ENCODE peak calls at places on chromosomes 1 and 21, in nine cellular contexts. M, W, K, P, C, Z, U, X and A are unnamed samples.

GRCh38 chr1:227192163-227192562 is 126.1 kb downstream of the CDC42BPA start:
- DNase-seq in C (no peak), P (peak; percentile 52), W (peak; percentile 90), M (peak; percentile 24), K (peak; percentile 92), X (no peak), Z (peak; percentile 98), U (peak; percentile 84), A (peak; percentile 75)

GRCh38 chr1:94326329-94326728 is 88.9 kb upstream of the ARHGAP29 start:
- DNase-seq in M (no peak), C (no peak), K (peak; percentile 37), Z (no peak), P (no peak), X (no peak), U (no peak), W (no peak), A (peak; percentile 96)

GRCh38 chr1:22018583-22019559 is 17.4 kb downstream of the CELA3A start:
- DNase-seq in K (peak; percentile 91), M (no peak), U (peak; percentile 89), W (peak; percentile 32), C (peak; percentile 17), Z (peak; percentile 97), X (peak; percentile 49), P (peak; percentile 71), A (no peak)

GRCh38 chr1:227759345-227760300 is 24.4 kb downstream of the SNAP47 start:
- DNase-seq in X (no peak), P (no peak), W (peak; percentile 94), M (peak; percentile 55), U (peak; percentile 86), Z (peak; percentile 97), K (peak; percentile 97), C (no peak), A (no peak)

GRCh38 chr1:113871597-113872113 is at the start of gene PTPN22:
- DNase-seq in C (no peak), Z (peak; percentile 77), X (peak; percentile 88), M (peak; percentile 52), W (peak; percentile 8), P (peak; percentile 89), U (peak; percentile 64), K (peak; percentile 83), A (no peak)

GRCh38 chr1:100249155-100249536 is 488 bp downstream of the DBT start:
- DNase-seq in U (no peak), W (no peak), X (no peak), M (no peak), K (no peak), Z (no peak), P (no peak), C (no peak), A (no peak)

GRCh38 chr1:27003745-27004470 is 8.7 kb downstream of the TENT5B start:
- DNase-seq in U (no peak), X (no peak), W (no peak), C (no peak), P (no peak), Z (peak; percentile 37), K (no peak), M (no peak), A (peak; percentile 27)

GRCh38 chr1:199762567-199762966 is 264.9 kb upstream of the NR5A2 start:
- DNase-seq in C (no peak), Z (no peak), K (no peak), P (no peak), M (no peak), X (no peak), W (no peak), U (no peak), A (no peak)

GRCh38 chr1:101438359-101438758 is 201.5 kb downstream of the S1PR1 start:
- DNase-seq in P (no peak), U (peak; percentile 12), X (no peak), Z (peak; percentile 2), M (no peak), K (peak; percentile 2), C (peak; percentile 51), W (no peak), A (peak; percentile 31)

GRCh38 chr1:227369102-227369760 is 50.9 kb upstream of the CDC42BPA start:
- DNase-seq in X (no peak), W (no peak), M (no peak), P (no peak), Z (no peak), C (no peak), K (no peak), U (no peak), A (no peak)

GRCh38 chr1:61052393-61053280 is 29.7 kb upstream of the NFIA start:
- DNase-seq in C (no peak), X (no peak), M (no peak), K (no peak), U (no peak), W (no peak), P (no peak), Z (no peak), A (peak; percentile 40)

GRCh38 chr1:224433041-224433670 is 1.4 kb downstream of the WDR26 start:
- DNase-seq in Z (peak; percentile 26), P (peak; percentile 36), X (no peak), U (peak; percentile 27), M (no peak), K (peak; percentile 28), C (peak; percentile 22), W (no peak), A (peak; percentile 34)

GRCh38 chr1:16203550-16203949 is 8.9 kb downstream of the ARHGEF19 start:
- DNase-seq in C (no peak), X (no peak), U (no peak), M (no peak), W (no peak), P (no peak), Z (no peak), K (no peak), A (no peak)

GRCh38 chr1:53557369-53557768 is 98.2 kb downstream of the DMRTB1 start:
- DNase-seq in P (no peak), X (no peak), U (no peak), C (no peak), K (no peak), M (peak; percentile 9), Z (no peak), W (no peak), A (no peak)

GRCh38 chr1:4528590-4528989 is 125.8 kb upstream of the AJAP1 start:
- DNase-seq in X (no peak), Z (no peak), K (no peak), M (no peak), C (no peak), U (no peak), P (no peak), W (no peak), A (no peak)

GRCh38 chr21:27536319-27536718 is 569.4 kb upstream of the ADAMTS5 start:
- DNase-seq in C (no peak), W (no peak), P (no peak), Z (peak; percentile 78), M (no peak), U (peak; percentile 17), X (no peak), K (peak; percentile 39), A (no peak)

GRCh38 chr1:157776971-157777386 is at the start of gene FCRL2:
- DNase-seq in C (no peak), P (no peak), X (no peak), Z (no peak), U (no peak), W (no peak), K (no peak), M (no peak), A (no peak)

GRCh38 chr1:165053273-165053835 is 303.2 kb downstream of the LMX1A start:
- DNase-seq in M (no peak), Z (no peak), K (no peak), U (no peak), C (no peak), W (no peak), X (no peak), P (no peak), A (peak; percentile 95)

GRCh38 chr21:36508948-36509347 is 29.0 kb upstream of the CLDN14 start:
- DNase-seq in W (no peak), M (no peak), K (no peak), U (no peak), C (no peak), P (no peak), X (no peak), Z (no peak), A (no peak)

GRCh38 chr1:65255088-65256050 is 54.0 kb upstream of the DNAJC6 start:
- DNase-seq in M (no peak), K (peak; percentile 54), X (no peak), W (no peak), Z (no peak), C (peak; percentile 26), U (peak; percentile 17), P (no peak), A (peak; percentile 49)

GRCh38 chr21:32143222-32143939 is 135.5 kb downstream of the MIS18A start:
- DNase-seq in U (no peak), M (no peak), Z (peak; percentile 70), P (no peak), C (no peak), K (no peak), W (no peak), X (no peak), A (no peak)

GRCh38 chr1:212692774-212693644 is 6.6 kb downstream of the BATF3 start:
- DNase-seq in W (no peak), K (peak; percentile 67), X (no peak), Z (peak; percentile 77), M (no peak), U (no peak), P (no peak), C (no peak), A (peak; percentile 65)

GRCh38 chr1:202710070-202711025 is at the start of gene SYT2:
- DNase-seq in C (peak; percentile 74), P (no peak), U (peak; percentile 28), M (peak; percentile 32), W (no peak), X (no peak), Z (no peak), K (peak; percentile 14), A (peak; percentile 67)

GRCh38 chr1:229406798-229407197 is 27.1 kb downstream of the ACTA1 start:
- DNase-seq in C (no peak), K (no peak), W (no peak), X (no peak), U (no peak), P (no peak), M (no peak), Z (no peak), A (peak; percentile 63)

GRCh38 chr1:113340038-113340437 is 50.3 kb upstream of the MAGI3 start:
- DNase-seq in W (no peak), M (no peak), C (no peak), X (no peak), P (no peak), K (no peak), Z (no peak), U (no peak), A (no peak)